ENCODE peak calls at places on chromosomes 11 and 22, in nine cellular contexts. One of them, this sample, is unnamed.

GRCh38 chr11:14409891-14410290 is 50.9 kb upstream of the RRAS2 start:
- DNase-seq in EH: no peak
- DNase-seq in stimulated activated naive CD4-positive, alpha-beta T cell: no peak
- DNase-seq in stimulated activated CD4-positive, alpha-beta T cell treated with anti-CD3 and anti-CD28 coated beads, Interleukin-1b, Interleukin-23, amount 100 ng/mL, for 1 hour: no peak
- DNase-seq in LoVo: no peak
- DNase-seq in NCI-H1417 treated with DMSO at 0.1 percent for 48 hours: no peak
- DNase-seq in H9: no peak
- DNase-seq in H7: no peak
- DNase-seq in chondrocyte: no peak
- DNase-seq in this sample: no peak

GRCh38 chr22:38737302-38738060 is 18.3 kb downstream of the SUN2 start:
- DNase-seq in EH: peak; percentile 29
- DNase-seq in stimulated activated naive CD4-positive, alpha-beta T cell: no peak
- DNase-seq in stimulated activated CD4-positive, alpha-beta T cell treated with anti-CD3 and anti-CD28 coated beads, Interleukin-1b, Interleukin-23, amount 100 ng/mL, for 1 hour: no peak
- DNase-seq in LoVo: no peak
- DNase-seq in NCI-H1417 treated with DMSO at 0.1 percent for 48 hours: no peak
- DNase-seq in H9: no peak
- DNase-seq in H7: peak; percentile 46
- DNase-seq in chondrocyte: no peak
- DNase-seq in this sample: no peak

GRCh38 chr22:42553475-42554361 is at the start of gene SERHL2:
- DNase-seq in EH: peak; percentile 82
- DNase-seq in stimulated activated naive CD4-positive, alpha-beta T cell: peak; percentile 52
- DNase-seq in stimulated activated CD4-positive, alpha-beta T cell treated with anti-CD3 and anti-CD28 coated beads, Interleukin-1b, Interleukin-23, amount 100 ng/mL, for 1 hour: peak; percentile 69
- DNase-seq in LoVo: peak; percentile 81
- DNase-seq in NCI-H1417 treated with DMSO at 0.1 percent for 48 hours: no peak
- DNase-seq in H9: peak; percentile 98
- DNase-seq in H7: peak; percentile 99
- DNase-seq in chondrocyte: peak; percentile 97
- DNase-seq in this sample: peak; percentile 30

GRCh38 chr11:19946681-19947080 is 213.6 kb downstream of the DBX1 start:
- DNase-seq in EH: no peak
- DNase-seq in stimulated activated naive CD4-positive, alpha-beta T cell: no peak
- DNase-seq in stimulated activated CD4-positive, alpha-beta T cell treated with anti-CD3 and anti-CD28 coated beads, Interleukin-1b, Interleukin-23, amount 100 ng/mL, for 1 hour: no peak
- DNase-seq in LoVo: no peak
- DNase-seq in NCI-H1417 treated with DMSO at 0.1 percent for 48 hours: no peak
- DNase-seq in H9: no peak
- DNase-seq in H7: no peak
- DNase-seq in chondrocyte: no peak
- DNase-seq in this sample: no peak

GRCh38 chr11:123238297-123238696 is 43.2 kb upstream of the CLMP start:
- DNase-seq in EH: peak; percentile 22
- DNase-seq in stimulated activated naive CD4-positive, alpha-beta T cell: no peak
- DNase-seq in stimulated activated CD4-positive, alpha-beta T cell treated with anti-CD3 and anti-CD28 coated beads, Interleukin-1b, Interleukin-23, amount 100 ng/mL, for 1 hour: no peak
- DNase-seq in LoVo: no peak
- DNase-seq in NCI-H1417 treated with DMSO at 0.1 percent for 48 hours: no peak
- DNase-seq in H9: no peak
- DNase-seq in H7: no peak
- DNase-seq in chondrocyte: no peak
- DNase-seq in this sample: no peak

GRCh38 chr11:132997396-132997795 is 534.9 kb downstream of the OPCML start:
- DNase-seq in EH: no peak
- DNase-seq in stimulated activated naive CD4-positive, alpha-beta T cell: no peak
- DNase-seq in stimulated activated CD4-positive, alpha-beta T cell treated with anti-CD3 and anti-CD28 coated beads, Interleukin-1b, Interleukin-23, amount 100 ng/mL, for 1 hour: no peak
- DNase-seq in LoVo: no peak
- DNase-seq in NCI-H1417 treated with DMSO at 0.1 percent for 48 hours: no peak
- DNase-seq in H9: no peak
- DNase-seq in H7: no peak
- DNase-seq in chondrocyte: no peak
- DNase-seq in this sample: no peak

GRCh38 chr11:72676874-72677341 is 2.7 kb upstream of the PDE2A start:
- DNase-seq in EH: peak; percentile 49
- DNase-seq in stimulated activated naive CD4-positive, alpha-beta T cell: peak; percentile 43
- DNase-seq in stimulated activated CD4-positive, alpha-beta T cell treated with anti-CD3 and anti-CD28 coated beads, Interleukin-1b, Interleukin-23, amount 100 ng/mL, for 1 hour: peak; percentile 62
- DNase-seq in LoVo: peak; percentile 8
- DNase-seq in NCI-H1417 treated with DMSO at 0.1 percent for 48 hours: no peak
- DNase-seq in H9: peak; percentile 94
- DNase-seq in H7: peak; percentile 96
- DNase-seq in chondrocyte: no peak
- DNase-seq in this sample: no peak

GRCh38 chr11:88522624-88523361 is 185.3 kb upstream of the CTSC start:
- DNase-seq in EH: no peak
- DNase-seq in stimulated activated naive CD4-positive, alpha-beta T cell: no peak
- DNase-seq in stimulated activated CD4-positive, alpha-beta T cell treated with anti-CD3 and anti-CD28 coated beads, Interleukin-1b, Interleukin-23, amount 100 ng/mL, for 1 hour: no peak
- DNase-seq in LoVo: no peak
- DNase-seq in NCI-H1417 treated with DMSO at 0.1 percent for 48 hours: no peak
- DNase-seq in H9: no peak
- DNase-seq in H7: no peak
- DNase-seq in chondrocyte: no peak
- DNase-seq in this sample: no peak

GRCh38 chr11:128327274-128327673 is 260.1 kb downstream of the ETS1 start:
- DNase-seq in EH: no peak
- DNase-seq in stimulated activated naive CD4-positive, alpha-beta T cell: no peak
- DNase-seq in stimulated activated CD4-positive, alpha-beta T cell treated with anti-CD3 and anti-CD28 coated beads, Interleukin-1b, Interleukin-23, amount 100 ng/mL, for 1 hour: no peak
- DNase-seq in LoVo: no peak
- DNase-seq in NCI-H1417 treated with DMSO at 0.1 percent for 48 hours: no peak
- DNase-seq in H9: no peak
- DNase-seq in H7: no peak
- DNase-seq in chondrocyte: no peak
- DNase-seq in this sample: no peak

GRCh38 chr22:41816241-41816640 is 15.8 kb downstream of the CCDC134 start:
- DNase-seq in EH: no peak
- DNase-seq in stimulated activated naive CD4-positive, alpha-beta T cell: no peak
- DNase-seq in stimulated activated CD4-positive, alpha-beta T cell treated with anti-CD3 and anti-CD28 coated beads, Interleukin-1b, Interleukin-23, amount 100 ng/mL, for 1 hour: no peak
- DNase-seq in LoVo: no peak
- DNase-seq in NCI-H1417 treated with DMSO at 0.1 percent for 48 hours: no peak
- DNase-seq in H9: no peak
- DNase-seq in H7: no peak
- DNase-seq in chondrocyte: no peak
- DNase-seq in this sample: no peak

GRCh38 chr22:17867160-17867785 is 93.0 kb upstream of the BID start:
- DNase-seq in EH: no peak
- DNase-seq in stimulated activated naive CD4-positive, alpha-beta T cell: no peak
- DNase-seq in stimulated activated CD4-positive, alpha-beta T cell treated with anti-CD3 and anti-CD28 coated beads, Interleukin-1b, Interleukin-23, amount 100 ng/mL, for 1 hour: no peak
- DNase-seq in LoVo: no peak
- DNase-seq in NCI-H1417 treated with DMSO at 0.1 percent for 48 hours: no peak
- DNase-seq in H9: no peak
- DNase-seq in H7: no peak
- DNase-seq in chondrocyte: no peak
- DNase-seq in this sample: no peak

GRCh38 chr11:35484435-35484834 is 41.0 kb downstream of the PAMR1 start:
- DNase-seq in EH: peak; percentile 90
- DNase-seq in stimulated activated naive CD4-positive, alpha-beta T cell: no peak
- DNase-seq in stimulated activated CD4-positive, alpha-beta T cell treated with anti-CD3 and anti-CD28 coated beads, Interleukin-1b, Interleukin-23, amount 100 ng/mL, for 1 hour: no peak
- DNase-seq in LoVo: no peak
- DNase-seq in NCI-H1417 treated with DMSO at 0.1 percent for 48 hours: no peak
- DNase-seq in H9: no peak
- DNase-seq in H7: no peak
- DNase-seq in chondrocyte: no peak
- DNase-seq in this sample: no peak

GRCh38 chr11:96228472-96228871 is 114.5 kb downstream of the MAML2 start:
- DNase-seq in EH: peak; percentile 96
- DNase-seq in stimulated activated naive CD4-positive, alpha-beta T cell: no peak
- DNase-seq in stimulated activated CD4-positive, alpha-beta T cell treated with anti-CD3 and anti-CD28 coated beads, Interleukin-1b, Interleukin-23, amount 100 ng/mL, for 1 hour: no peak
- DNase-seq in LoVo: peak; percentile 49
- DNase-seq in NCI-H1417 treated with DMSO at 0.1 percent for 48 hours: no peak
- DNase-seq in H9: no peak
- DNase-seq in H7: no peak
- DNase-seq in chondrocyte: no peak
- DNase-seq in this sample: peak; percentile 78

GRCh38 chr11:57155838-57156583 is 25.7 kb upstream of the LRRC55 start:
- DNase-seq in EH: no peak
- DNase-seq in stimulated activated naive CD4-positive, alpha-beta T cell: no peak
- DNase-seq in stimulated activated CD4-positive, alpha-beta T cell treated with anti-CD3 and anti-CD28 coated beads, Interleukin-1b, Interleukin-23, amount 100 ng/mL, for 1 hour: no peak
- DNase-seq in LoVo: no peak
- DNase-seq in NCI-H1417 treated with DMSO at 0.1 percent for 48 hours: no peak
- DNase-seq in H9: peak; percentile 31
- DNase-seq in H7: peak; percentile 36
- DNase-seq in chondrocyte: no peak
- DNase-seq in this sample: no peak

GRCh38 chr11:50333861-50334260 is 301.2 kb downstream of the OR4C45 start:
- DNase-seq in EH: no peak
- DNase-seq in stimulated activated naive CD4-positive, alpha-beta T cell: no peak
- DNase-seq in stimulated activated CD4-positive, alpha-beta T cell treated with anti-CD3 and anti-CD28 coated beads, Interleukin-1b, Interleukin-23, amount 100 ng/mL, for 1 hour: no peak
- DNase-seq in LoVo: no peak
- DNase-seq in NCI-H1417 treated with DMSO at 0.1 percent for 48 hours: no peak
- DNase-seq in H9: no peak
- DNase-seq in H7: no peak
- DNase-seq in chondrocyte: no peak
- DNase-seq in this sample: no peak

GRCh38 chr11:67031791-67032561 is 9.0 kb downstream of the SYT12 start:
- DNase-seq in EH: peak; percentile 66
- DNase-seq in stimulated activated naive CD4-positive, alpha-beta T cell: no peak
- DNase-seq in stimulated activated CD4-positive, alpha-beta T cell treated with anti-CD3 and anti-CD28 coated beads, Interleukin-1b, Interleukin-23, amount 100 ng/mL, for 1 hour: no peak
- DNase-seq in LoVo: no peak
- DNase-seq in NCI-H1417 treated with DMSO at 0.1 percent for 48 hours: no peak
- DNase-seq in H9: peak; percentile 52
- DNase-seq in H7: no peak
- DNase-seq in chondrocyte: no peak
- DNase-seq in this sample: no peak

GRCh38 chr11:123469089-123469488 is 39.0 kb downstream of the GRAMD1B start:
- DNase-seq in EH: no peak
- DNase-seq in stimulated activated naive CD4-positive, alpha-beta T cell: no peak
- DNase-seq in stimulated activated CD4-positive, alpha-beta T cell treated with anti-CD3 and anti-CD28 coated beads, Interleukin-1b, Interleukin-23, amount 100 ng/mL, for 1 hour: no peak
- DNase-seq in LoVo: no peak
- DNase-seq in NCI-H1417 treated with DMSO at 0.1 percent for 48 hours: no peak
- DNase-seq in H9: no peak
- DNase-seq in H7: no peak
- DNase-seq in chondrocyte: no peak
- DNase-seq in this sample: no peak

GRCh38 chr22:27212617-27213177 is 555.3 kb downstream of the MIAT start:
- DNase-seq in EH: peak; percentile 97
- DNase-seq in stimulated activated naive CD4-positive, alpha-beta T cell: no peak
- DNase-seq in stimulated activated CD4-positive, alpha-beta T cell treated with anti-CD3 and anti-CD28 coated beads, Interleukin-1b, Interleukin-23, amount 100 ng/mL, for 1 hour: no peak
- DNase-seq in LoVo: peak; percentile 60
- DNase-seq in NCI-H1417 treated with DMSO at 0.1 percent for 48 hours: no peak
- DNase-seq in H9: no peak
- DNase-seq in H7: no peak
- DNase-seq in chondrocyte: no peak
- DNase-seq in this sample: peak; percentile 79

GRCh38 chr11:89489930-89490329 is 1.2 kb downstream of the NOX4 start:
- DNase-seq in EH: peak; percentile 27
- DNase-seq in stimulated activated naive CD4-positive, alpha-beta T cell: no peak
- DNase-seq in stimulated activated CD4-positive, alpha-beta T cell treated with anti-CD3 and anti-CD28 coated beads, Interleukin-1b, Interleukin-23, amount 100 ng/mL, for 1 hour: no peak
- DNase-seq in LoVo: no peak
- DNase-seq in NCI-H1417 treated with DMSO at 0.1 percent for 48 hours: no peak
- DNase-seq in H9: no peak
- DNase-seq in H7: no peak
- DNase-seq in chondrocyte: no peak
- DNase-seq in this sample: no peak

GRCh38 chr11:73384871-73385692 is 8.9 kb downstream of the RELT start:
- DNase-seq in EH: no peak
- DNase-seq in stimulated activated naive CD4-positive, alpha-beta T cell: no peak
- DNase-seq in stimulated activated CD4-positive, alpha-beta T cell treated with anti-CD3 and anti-CD28 coated beads, Interleukin-1b, Interleukin-23, amount 100 ng/mL, for 1 hour: no peak
- DNase-seq in LoVo: no peak
- DNase-seq in NCI-H1417 treated with DMSO at 0.1 percent for 48 hours: no peak
- DNase-seq in H9: no peak
- DNase-seq in H7: no peak
- DNase-seq in chondrocyte: no peak
- DNase-seq in this sample: no peak

GRCh38 chr11:26332572-26332915 is 614 bp downstream of the ANO3 start:
- DNase-seq in EH: no peak
- DNase-seq in stimulated activated naive CD4-positive, alpha-beta T cell: no peak
- DNase-seq in stimulated activated CD4-positive, alpha-beta T cell treated with anti-CD3 and anti-CD28 coated beads, Interleukin-1b, Interleukin-23, amount 100 ng/mL, for 1 hour: no peak
- DNase-seq in LoVo: no peak
- DNase-seq in NCI-H1417 treated with DMSO at 0.1 percent for 48 hours: no peak
- DNase-seq in H9: no peak
- DNase-seq in H7: no peak
- DNase-seq in chondrocyte: no peak
- DNase-seq in this sample: no peak

GRCh38 chr22:48342016-48342415 is 1485.7 kb downstream of the BRD1 start:
- DNase-seq in EH: no peak
- DNase-seq in stimulated activated naive CD4-positive, alpha-beta T cell: no peak
- DNase-seq in stimulated activated CD4-positive, alpha-beta T cell treated with anti-CD3 and anti-CD28 coated beads, Interleukin-1b, Interleukin-23, amount 100 ng/mL, for 1 hour: no peak
- DNase-seq in LoVo: no peak
- DNase-seq in NCI-H1417 treated with DMSO at 0.1 percent for 48 hours: no peak
- DNase-seq in H9: no peak
- DNase-seq in H7: peak; percentile 33
- DNase-seq in chondrocyte: peak; percentile 79
- DNase-seq in this sample: no peak

GRCh38 chr22:44450503-44450902 is 47.5 kb downstream of the RTL6 start:
- DNase-seq in EH: no peak
- DNase-seq in stimulated activated naive CD4-positive, alpha-beta T cell: no peak
- DNase-seq in stimulated activated CD4-positive, alpha-beta T cell treated with anti-CD3 and anti-CD28 coated beads, Interleukin-1b, Interleukin-23, amount 100 ng/mL, for 1 hour: no peak
- DNase-seq in LoVo: no peak
- DNase-seq in NCI-H1417 treated with DMSO at 0.1 percent for 48 hours: no peak
- DNase-seq in H9: no peak
- DNase-seq in H7: no peak
- DNase-seq in chondrocyte: no peak
- DNase-seq in this sample: no peak

GRCh38 chr11:106077609-106078517 is at the start of gene AASDHPPT:
- DNase-seq in EH: peak; percentile 42
- DNase-seq in stimulated activated naive CD4-positive, alpha-beta T cell: no peak
- DNase-seq in stimulated activated CD4-positive, alpha-beta T cell treated with anti-CD3 and anti-CD28 coated beads, Interleukin-1b, Interleukin-23, amount 100 ng/mL, for 1 hour: peak; percentile 2
- DNase-seq in LoVo: peak; percentile 24
- DNase-seq in NCI-H1417 treated with DMSO at 0.1 percent for 48 hours: peak; percentile 78
- DNase-seq in H9: no peak
- DNase-seq in H7: peak; percentile 35
- DNase-seq in chondrocyte: no peak
- DNase-seq in this sample: no peak

GRCh38 chr11:92834296-92835020 is 135.0 kb upstream of the MTNR1B start:
- DNase-seq in EH: no peak
- DNase-seq in stimulated activated naive CD4-positive, alpha-beta T cell: no peak
- DNase-seq in stimulated activated CD4-positive, alpha-beta T cell treated with anti-CD3 and anti-CD28 coated beads, Interleukin-1b, Interleukin-23, amount 100 ng/mL, for 1 hour: no peak
- DNase-seq in LoVo: no peak
- DNase-seq in NCI-H1417 treated with DMSO at 0.1 percent for 48 hours: no peak
- DNase-seq in H9: no peak
- DNase-seq in H7: no peak
- DNase-seq in chondrocyte: no peak
- DNase-seq in this sample: no peak

GRCh38 chr11:114310095-114310494 is 13.9 kb downstream of the NNMT start:
- DNase-seq in EH: no peak
- DNase-seq in stimulated activated naive CD4-positive, alpha-beta T cell: no peak
- DNase-seq in stimulated activated CD4-positive, alpha-beta T cell treated with anti-CD3 and anti-CD28 coated beads, Interleukin-1b, Interleukin-23, amount 100 ng/mL, for 1 hour: no peak
- DNase-seq in LoVo: no peak
- DNase-seq in NCI-H1417 treated with DMSO at 0.1 percent for 48 hours: no peak
- DNase-seq in H9: no peak
- DNase-seq in H7: no peak
- DNase-seq in chondrocyte: no peak
- DNase-seq in this sample: no peak

GRCh38 chr11:86570020-86570419 is 102.4 kb downstream of the ME3 start:
- DNase-seq in EH: no peak
- DNase-seq in stimulated activated naive CD4-positive, alpha-beta T cell: no peak
- DNase-seq in stimulated activated CD4-positive, alpha-beta T cell treated with anti-CD3 and anti-CD28 coated beads, Interleukin-1b, Interleukin-23, amount 100 ng/mL, for 1 hour: no peak
- DNase-seq in LoVo: no peak
- DNase-seq in NCI-H1417 treated with DMSO at 0.1 percent for 48 hours: no peak
- DNase-seq in H9: no peak
- DNase-seq in H7: no peak
- DNase-seq in chondrocyte: no peak
- DNase-seq in this sample: no peak

GRCh38 chr11:17019231-17019630 is 5.0 kb upstream of the PLEKHA7 start:
- DNase-seq in EH: peak; percentile 47
- DNase-seq in stimulated activated naive CD4-positive, alpha-beta T cell: no peak
- DNase-seq in stimulated activated CD4-positive, alpha-beta T cell treated with anti-CD3 and anti-CD28 coated beads, Interleukin-1b, Interleukin-23, amount 100 ng/mL, for 1 hour: no peak
- DNase-seq in LoVo: no peak
- DNase-seq in NCI-H1417 treated with DMSO at 0.1 percent for 48 hours: peak; percentile 72
- DNase-seq in H9: no peak
- DNase-seq in H7: no peak
- DNase-seq in chondrocyte: no peak
- DNase-seq in this sample: no peak

GRCh38 chr11:10302294-10302743 is 2.6 kb upstream of the ADM start:
- DNase-seq in EH: no peak
- DNase-seq in stimulated activated naive CD4-positive, alpha-beta T cell: no peak
- DNase-seq in stimulated activated CD4-positive, alpha-beta T cell treated with anti-CD3 and anti-CD28 coated beads, Interleukin-1b, Interleukin-23, amount 100 ng/mL, for 1 hour: no peak
- DNase-seq in LoVo: peak; percentile 51
- DNase-seq in NCI-H1417 treated with DMSO at 0.1 percent for 48 hours: no peak
- DNase-seq in H9: no peak
- DNase-seq in H7: peak; percentile 43
- DNase-seq in chondrocyte: no peak
- DNase-seq in this sample: no peak

GRCh38 chr11:117097567-117098268 is 510 bp downstream of the SIK3 start:
- DNase-seq in EH: peak; percentile 34
- DNase-seq in stimulated activated naive CD4-positive, alpha-beta T cell: no peak
- DNase-seq in stimulated activated CD4-positive, alpha-beta T cell treated with anti-CD3 and anti-CD28 coated beads, Interleukin-1b, Interleukin-23, amount 100 ng/mL, for 1 hour: no peak
- DNase-seq in LoVo: no peak
- DNase-seq in NCI-H1417 treated with DMSO at 0.1 percent for 48 hours: no peak
- DNase-seq in H9: peak; percentile 49
- DNase-seq in H7: peak; percentile 85
- DNase-seq in chondrocyte: no peak
- DNase-seq in this sample: no peak

GRCh38 chr22:50445071-50445879 is 29.6 kb downstream of the SBF1 start:
- DNase-seq in EH: no peak
- DNase-seq in stimulated activated naive CD4-positive, alpha-beta T cell: no peak
- DNase-seq in stimulated activated CD4-positive, alpha-beta T cell treated with anti-CD3 and anti-CD28 coated beads, Interleukin-1b, Interleukin-23, amount 100 ng/mL, for 1 hour: no peak
- DNase-seq in LoVo: no peak
- DNase-seq in NCI-H1417 treated with DMSO at 0.1 percent for 48 hours: no peak
- DNase-seq in H9: no peak
- DNase-seq in H7: no peak
- DNase-seq in chondrocyte: no peak
- DNase-seq in this sample: no peak

This sample was measured in thoracic aorta.